ENCODE peak calls at places on chromosomes 5 and 9, in five cellular contexts. L is fibroblast of lung, C is IMR-90, B is A549, G is stomach. E is an unnamed sample.

GRCh38 chr5:33565304-33565703 is 124.5 kb downstream of the TARS1 start:
- DNase-seq in L (peak), C (no peak), B (no peak), G (no peak), E (no peak)

GRCh38 chr9:128383007-128383753 is 12.0 kb downstream of the URM1 start:
- DNase-seq in L (no peak), C (no peak), B (no peak), G (no peak), E (no peak)

GRCh38 chr5:50711280-50711679 is 44.8 kb downstream of the PARP8 start:
- DNase-seq in L (peak), C (peak), B (no peak), G (peak), E (no peak)

GRCh38 chr9:138046641-138047301 is 169.2 kb downstream of the CACNA1B start:
- DNase-seq in L (no peak), C (no peak), B (no peak), G (peak), E (no peak)

GRCh38 chr9:107749787-107750444 is 260.3 kb upstream of the KLF4 start:
- DNase-seq in L (peak), C (peak), B (peak), G (peak), E (no peak)

GRCh38 chr5:145681686-145682085 is 153.5 kb downstream of the PRELID2 start:
- DNase-seq in L (peak), C (peak), B (peak), G (peak), E (peak)

GRCh38 chr9:120289091-120289490 is 290.9 kb downstream of the CDK5RAP2 start:
- DNase-seq in L (no peak), C (no peak), B (no peak), G (no peak), E (no peak)

GRCh38 chr5:171450423-171451246 is 31.2 kb downstream of the FGF18 start:
- DNase-seq in L (peak), C (peak), B (no peak), G (peak), E (no peak)

GRCh38 chr9:17005085-17005484 is 129.8 kb upstream of the CNTLN start:
- DNase-seq in L (peak), C (peak), B (no peak), G (peak), E (peak)

GRCh38 chr5:66209350-66209749 is 65.2 kb downstream of the SREK1 start:
- DNase-seq in L (no peak), C (no peak), B (peak), G (no peak), E (no peak)

GRCh38 chr5:125045647-125046046 is 299.2 kb upstream of the ZNF608 start:
- DNase-seq in L (no peak), C (peak), B (no peak), G (no peak), E (no peak)

GRCh38 chr5:16617272-16617973 is 626 bp upstream of the RETREG1 start:
- DNase-seq in L (no peak), C (no peak), B (no peak), G (no peak), E (no peak)

GRCh38 chr5:139659673-139660072 is 11.5 kb downstream of the CXXC5 start:
- DNase-seq in L (no peak), C (no peak), B (no peak), G (no peak), E (no peak)

GRCh38 chr5:147658293-147658932 is 124.1 kb downstream of the JAKMIP2 start:
- DNase-seq in L (no peak), C (no peak), B (no peak), G (no peak), E (peak)

GRCh38 chr9:107751522-107752235 is 262.1 kb upstream of the KLF4 start:
- DNase-seq in L (peak), C (peak), B (peak), G (peak), E (peak)

GRCh38 chr9:86485359-86485758 is 131.1 kb upstream of the TUT7 start:
- DNase-seq in L (no peak), C (no peak), B (no peak), G (no peak), E (no peak)

GRCh38 chr5:75567710-75568109 is 43.5 kb upstream of the ANKDD1B start:
- DNase-seq in L (peak), C (peak), B (peak), G (no peak), E (no peak)

GRCh38 chr9:35508069-35508468 is 18.2 kb downstream of the RUSC2 start:
- DNase-seq in L (no peak), C (peak), B (no peak), G (no peak), E (no peak)

GRCh38 chr5:69230181-69230580 is 4.5 kb upstream of the CDK7 start:
- DNase-seq in L (no peak), C (no peak), B (no peak), G (no peak), E (no peak)

GRCh38 chr9:70044450-70045307 is 1.0 kb downstream of the MAMDC2 start:
- DNase-seq in L (peak), C (peak), B (peak), G (peak), E (peak)

GRCh38 chr5:31397926-31398557 is 133.9 kb downstream of the DROSHA start:
- DNase-seq in L (no peak), C (no peak), B (no peak), G (no peak), E (no peak)
- H3K4me3 ChIP-seq in L (no peak), C (no peak), B (no peak), G (no peak), E (no peak)

DNA sequence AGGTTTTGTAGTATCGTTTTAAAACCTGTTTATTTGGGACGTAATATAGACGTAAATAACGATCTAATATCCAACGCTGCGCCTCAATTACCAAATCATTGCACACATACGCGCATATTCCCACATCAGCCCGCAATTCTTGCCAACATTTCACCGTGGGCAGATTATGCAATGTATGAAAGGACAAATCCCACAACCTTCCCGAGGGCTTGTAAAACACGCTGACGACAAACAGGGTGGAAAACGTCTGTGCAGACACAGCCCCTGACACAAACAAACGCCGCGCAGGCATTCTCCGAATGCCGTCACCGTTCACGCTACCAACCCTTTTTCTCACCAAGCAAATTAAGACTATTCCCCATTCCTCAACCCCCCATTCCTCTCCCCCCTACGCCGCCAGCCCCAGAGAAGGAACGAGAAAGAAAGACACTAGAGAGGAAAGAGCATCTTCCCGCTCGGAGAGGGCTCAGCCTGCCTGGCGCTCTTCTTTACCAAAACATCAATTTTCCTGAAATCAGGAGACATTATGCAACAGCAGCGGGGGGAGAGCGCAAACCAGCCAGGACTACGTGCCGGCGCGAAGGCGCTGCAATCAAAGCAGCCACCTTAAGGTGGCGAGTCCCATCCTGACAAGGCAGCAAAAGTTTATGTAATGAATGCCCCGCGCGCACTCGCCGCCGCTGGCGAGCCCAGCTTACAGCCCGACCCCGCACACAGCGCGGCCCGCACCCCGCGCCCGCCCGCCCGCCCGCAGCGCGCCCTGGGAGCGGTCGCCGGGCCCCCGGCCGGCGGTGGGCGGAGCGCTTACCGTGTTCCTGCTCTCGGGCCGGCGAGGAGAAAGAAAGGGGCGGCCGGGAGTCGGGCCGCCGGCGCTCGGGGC is 560 bp downstream of the NFIL3 start:
- DNase-seq in L (peak), C (peak), B (peak), G (peak), E (peak)
- H3K4me3 ChIP-seq in L (peak), C (peak), B (peak), G (peak), E (peak)

GRCh38 chr9:21554813-21555212 is 72.7 kb upstream of the IFNE start:
- DNase-seq in L (no peak), C (no peak), B (no peak), G (no peak), E (no peak)
- H3K4me3 ChIP-seq in L (no peak), C (no peak), B (peak), G (no peak), E (no peak)

GRCh38 chr5:150178262-150178661 is 11.6 kb upstream of the SLC6A7 start:
- DNase-seq in L (no peak), C (no peak), B (no peak), G (no peak), E (no peak)

GRCh38 chr5:150179221-150179620 is 10.6 kb upstream of the SLC6A7 start:
- DNase-seq in L (no peak), C (no peak), B (no peak), G (no peak), E (no peak)

GRCh38 chr5:150181035-150181434 is 8.8 kb upstream of the SLC6A7 start:
- DNase-seq in L (peak), C (peak), B (no peak), G (no peak), E (no peak)

GRCh38 chr5:150181766-150182545 is 7.9 kb upstream of the SLC6A7 start:
- DNase-seq in L (no peak), C (peak), B (no peak), G (no peak), E (no peak)

GRCh38 chr5:150180241-150181027 is 9.4 kb upstream of the SLC6A7 start:
- DNase-seq in L (peak), C (peak), B (no peak), G (no peak), E (peak)
- H3K4me3 ChIP-seq in L (no peak), C (no peak), B (no peak), G (no peak), E (no peak)

GRCh38 chr5:38719916-38720315 is 125.9 kb upstream of the OSMR start:
- DNase-seq in L (peak), C (peak), B (no peak), G (no peak), E (no peak)
- H3K4me3 ChIP-seq in L (no peak), C (no peak), B (no peak), G (no peak), E (no peak)

GRCh38 chr9:136330406-136330990 is 3.2 kb downstream of the GPSM1 start:
- DNase-seq in L (no peak), C (no peak), B (no peak), G (no peak), E (no peak)

GRCh38 chr9:136331030-136331429 is 3.7 kb downstream of the GPSM1 start:
- DNase-seq in L (no peak), C (no peak), B (no peak), G (no peak), E (no peak)

GRCh38 chr9:136329211-136329627 is 1.9 kb downstream of the GPSM1 start:
- DNase-seq in L (no peak), C (no peak), B (no peak), G (no peak), E (peak)

GRCh38 chr9:136328622-136329041 is 1.3 kb downstream of the GPSM1 start:
- DNase-seq in L (peak), C (peak), B (no peak), G (no peak), E (peak)

DNA sequence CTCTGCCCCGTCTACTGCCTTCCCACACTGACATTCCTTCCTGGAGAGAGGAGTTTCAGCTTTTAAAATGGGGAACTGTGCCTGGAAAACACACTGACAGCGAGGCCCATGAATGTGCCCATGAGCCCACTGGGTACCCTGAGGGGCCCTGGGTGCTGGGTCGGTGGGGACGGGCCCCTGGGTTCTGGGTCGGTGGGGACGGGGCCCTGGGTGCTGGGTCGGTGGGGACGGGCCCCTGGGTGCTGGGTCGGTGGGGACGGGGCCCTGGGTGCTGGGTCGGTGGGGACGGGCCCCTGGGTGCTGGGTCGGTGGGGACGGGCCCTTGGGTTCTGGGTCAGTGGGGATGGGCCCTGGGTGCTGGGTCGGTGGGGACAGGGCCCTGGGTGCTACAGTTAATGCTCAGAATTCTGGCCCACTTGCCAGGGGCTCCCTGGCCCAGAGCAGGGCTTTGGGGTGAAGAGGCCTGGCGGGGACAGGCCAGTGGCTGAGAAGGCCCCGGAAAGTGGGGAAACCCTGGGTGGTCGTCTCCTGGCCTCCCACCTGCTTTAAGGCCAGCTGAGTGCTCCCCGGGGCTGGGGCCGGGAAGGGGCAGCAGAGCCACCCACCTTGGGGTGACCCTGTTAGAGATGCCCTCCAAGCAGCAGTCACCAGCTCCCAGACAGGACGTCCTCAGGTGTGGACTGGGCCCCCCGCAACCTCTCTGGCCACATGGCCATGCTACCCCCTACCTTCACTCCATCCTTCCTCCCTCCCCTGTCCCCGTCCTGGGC is 2.5 kb downstream of the GPSM1 start:
- DNase-seq in L (no peak), C (no peak), B (no peak), G (no peak), E (no peak)
- H3K4me3 ChIP-seq in L (peak), C (peak), B (no peak), G (no peak), E (no peak)

GRCh38 chr5:122779451-122779850 is 4.6 kb downstream of the SNX2 start:
- DNase-seq in L (no peak), C (no peak), B (no peak), G (no peak), E (no peak)

GRCh38 chr5:122776143-122776542 is 1.3 kb downstream of the SNX2 start:
- DNase-seq in L (no peak), C (no peak), B (no peak), G (no peak), E (no peak)

GRCh38 chr5:122775713-122776084 is 819 bp downstream of the SNX2 start:
- DNase-seq in L (peak), C (no peak), B (no peak), G (no peak), E (no peak)

GRCh38 chr5:122780296-122780695 is 5.4 kb downstream of the SNX2 start:
- DNase-seq in L (no peak), C (no peak), B (no peak), G (no peak), E (no peak)

GRCh38 chr5:122778157-122778556 is 3.3 kb downstream of the SNX2 start:
- DNase-seq in L (no peak), C (no peak), B (no peak), G (no peak), E (no peak)
- H3K4me3 ChIP-seq in L (no peak), C (no peak), B (no peak), G (no peak), E (no peak)

E was measured in cardiac muscle cell.